ENCODE peak calls at places on chromosome 13, in nine cellular contexts. K is cardiac fibroblast, F is H1, Y is AG04449, Z is epithelial cell of esophagus, W is tibial artery, L is AG04450, T is right atrium auricular region, G is uterus. C is an unnamed sample.

GRCh38 chr13:103236213-103236612 is 170.0 kb upstream of the SLC10A2 start:
- DNase-seq in K (peak), F (no peak), Y (no peak), Z (peak), W (no peak), L (no peak), T (no peak), G (no peak), C (peak)

GRCh38 chr13:100796463-100796862 is 121.9 kb upstream of the TMTC4 start:
- DNase-seq in K (no peak), F (no peak), Y (no peak), Z (no peak), W (no peak), L (no peak), T (no peak), G (no peak), C (no peak)

GRCh38 chr13:88622362-88622973 is 951.3 kb downstream of the SLITRK5 start:
- DNase-seq in K (no peak), F (no peak), Y (no peak), Z (peak), W (no peak), L (no peak), T (no peak), G (no peak), C (no peak)

GRCh38 chr13:39634956-39635355 is 20.5 kb upstream of the COG6 start:
- DNase-seq in K (no peak), F (no peak), Y (no peak), Z (no peak), W (no peak), L (no peak), T (no peak), G (no peak), C (no peak)

GRCh38 chr13:39012608-39013007 is 22.0 kb upstream of the STOML3 start:
- DNase-seq in K (no peak), F (no peak), Y (no peak), Z (no peak), W (no peak), L (no peak), T (no peak), G (no peak), C (no peak)

GRCh38 chr13:66984241-66984640 is 245.9 kb downstream of the PCDH9 start:
- DNase-seq in K (peak), F (no peak), Y (no peak), Z (no peak), W (no peak), L (no peak), T (no peak), G (no peak), C (no peak)

GRCh38 chr13:111046590-111047141 is 68.4 kb upstream of the ARHGEF7 start:
- DNase-seq in K (peak), F (no peak), Y (no peak), Z (no peak), W (no peak), L (peak), T (peak), G (no peak), C (peak)

GRCh38 chr13:102854675-102855074 is 8.8 kb downstream of the ERCC5 start:
- DNase-seq in K (no peak), F (no peak), Y (no peak), Z (no peak), W (no peak), L (no peak), T (no peak), G (no peak), C (no peak)

GRCh38 chr13:110756268-110756667 is 42.8 kb downstream of the ING1 start:
- DNase-seq in K (peak), F (peak), Y (peak), Z (no peak), W (no peak), L (peak), T (no peak), G (no peak), C (peak)

GRCh38 chr13:24251525-24251924 is 57.9 kb upstream of the C1QTNF9 start:
- DNase-seq in K (no peak), F (no peak), Y (no peak), Z (no peak), W (no peak), L (no peak), T (no peak), G (no peak), C (no peak)

GRCh38 chr13:25699600-25699999 is 327.8 kb downstream of the ATP8A2 start:
- DNase-seq in K (no peak), F (no peak), Y (no peak), Z (no peak), W (no peak), L (no peak), T (no peak), G (no peak), C (no peak)

GRCh38 chr13:34926513-34926912 is 15.6 kb upstream of the NBEA start:
- DNase-seq in K (peak), F (no peak), Y (no peak), Z (peak), W (no peak), L (no peak), T (no peak), G (no peak), C (peak)

GRCh38 chr13:46607768-46608553 is 55.0 kb downstream of the LRCH1 start:
- DNase-seq in K (no peak), F (no peak), Y (no peak), Z (no peak), W (no peak), L (no peak), T (no peak), G (no peak), C (no peak)

GRCh38 chr13:109336730-109337129 is 449.7 kb downstream of the IRS2 start:
- DNase-seq in K (peak), F (no peak), Y (peak), Z (peak), W (no peak), L (no peak), T (no peak), G (no peak), C (peak)

GRCh38 chr13:95716231-95716630 is 39.3 kb downstream of the DNAJC3 start:
- DNase-seq in K (no peak), F (no peak), Y (no peak), Z (no peak), W (no peak), L (no peak), T (no peak), G (no peak), C (no peak)

GRCh38 chr13:109180905-109181425 is 551.6 kb downstream of the MYO16 start:
- DNase-seq in K (peak), F (no peak), Y (peak), Z (peak), W (no peak), L (peak), T (no peak), G (no peak), C (peak)

GRCh38 chr13:22498006-22498405 is 682.8 kb upstream of the SGCG start:
- DNase-seq in K (no peak), F (no peak), Y (no peak), Z (no peak), W (no peak), L (no peak), T (no peak), G (no peak), C (no peak)

GRCh38 chr13:101941095-101941777 is 460.6 kb downstream of the FGF14 start:
- DNase-seq in K (peak), F (no peak), Y (no peak), Z (peak), W (no peak), L (no peak), T (no peak), G (no peak), C (peak)

GRCh38 chr13:47146136-47146535 is 249.3 kb upstream of the HTR2A start:
- DNase-seq in K (no peak), F (no peak), Y (peak), Z (peak), W (no peak), L (peak), T (no peak), G (no peak), C (peak)

GRCh38 chr13:84571264-84571663 is 689.0 kb upstream of the SLITRK1 start:
- DNase-seq in K (no peak), F (no peak), Y (no peak), Z (no peak), W (no peak), L (no peak), T (no peak), G (no peak), C (no peak)

GRCh38 chr13:99085139-99085845 is 107.4 kb upstream of the DOCK9 start:
- DNase-seq in K (no peak), F (no peak), Y (no peak), Z (peak), W (no peak), L (no peak), T (no peak), G (no peak), C (no peak)

GRCh38 chr13:73520566-73521290 is 461.9 kb downstream of the KLF5 start:
- DNase-seq in K (no peak), F (no peak), Y (no peak), Z (no peak), W (no peak), L (no peak), T (no peak), G (no peak), C (no peak)

GRCh38 chr13:97945342-97945741 is 8.1 kb upstream of the IPO5 start:
- DNase-seq in K (peak), F (no peak), Y (no peak), Z (no peak), W (no peak), L (no peak), T (no peak), G (no peak), C (peak)

GRCh38 chr13:45362939-45363338 is 22.0 kb upstream of the TPT1 start:
- DNase-seq in K (no peak), F (peak), Y (no peak), Z (no peak), W (no peak), L (no peak), T (no peak), G (no peak), C (no peak)

GRCh38 chr13:99500839-99501134 is 485 bp upstream of the TM9SF2 start:
- DNase-seq in K (no peak), F (no peak), Y (no peak), Z (no peak), W (no peak), L (no peak), T (no peak), G (no peak), C (no peak)

GRCh38 chr13:50267917-50268316 is 252.7 kb downstream of the KCNRG start:
- DNase-seq in K (no peak), F (no peak), Y (no peak), Z (no peak), W (no peak), L (no peak), T (no peak), G (no peak), C (no peak)

GRCh38 chr13:50274181-50274580 is 258.9 kb downstream of the KCNRG start:
- DNase-seq in K (no peak), F (no peak), Y (no peak), Z (no peak), W (no peak), L (no peak), T (no peak), G (no peak), C (no peak)

DNA sequence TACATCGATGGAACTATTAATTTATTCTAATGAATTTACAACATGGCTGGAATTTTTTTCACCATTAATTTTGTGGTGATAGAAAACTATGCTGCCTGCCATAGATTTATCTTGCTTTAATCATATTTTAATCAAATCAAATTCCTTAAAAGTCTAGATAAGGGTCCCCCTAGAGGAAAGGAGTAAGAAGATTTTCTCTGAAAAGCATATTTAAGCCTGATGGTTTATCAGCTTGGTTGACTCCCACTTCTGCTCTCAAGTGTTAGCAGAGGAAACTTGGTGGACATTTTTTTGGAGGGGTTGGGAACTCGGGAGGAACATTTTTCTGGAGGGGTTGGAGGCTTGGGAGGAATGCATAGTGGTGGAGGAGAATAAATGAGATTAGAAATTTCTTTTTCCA is 253.3 kb downstream of the KCNRG start:
- DNase-seq in K (peak), F (no peak), Y (no peak), Z (no peak), W (no peak), L (no peak), T (no peak), G (no peak), C (no peak)
- TF ChIP-seq CTCF in K (peak), F (no peak), Y (no peak), Z (no peak), W (no peak), L (peak), T (no peak), G (no peak), C (no peak)

GRCh38 chr13:113110048-113110851 is 4.7 kb downstream of the F7 start:
- DNase-seq in K (peak), F (no peak), Y (no peak), Z (no peak), W (no peak), L (no peak), T (no peak), G (no peak), C (no peak)

GRCh38 chr13:113109151-113110047 is 3.8 kb downstream of the F7 start:
- DNase-seq in K (no peak), F (no peak), Y (no peak), Z (no peak), W (no peak), L (no peak), T (no peak), G (no peak), C (no peak)

GRCh38 chr13:113112893-113113845 is 7.6 kb downstream of the F7 start:
- DNase-seq in K (no peak), F (no peak), Y (no peak), Z (no peak), W (peak), L (no peak), T (no peak), G (peak), C (no peak)

GRCh38 chr13:113113846-113114271 is 8.3 kb downstream of the F7 start:
- DNase-seq in K (no peak), F (no peak), Y (no peak), Z (no peak), W (peak), L (no peak), T (no peak), G (peak), C (no peak)

DNA sequence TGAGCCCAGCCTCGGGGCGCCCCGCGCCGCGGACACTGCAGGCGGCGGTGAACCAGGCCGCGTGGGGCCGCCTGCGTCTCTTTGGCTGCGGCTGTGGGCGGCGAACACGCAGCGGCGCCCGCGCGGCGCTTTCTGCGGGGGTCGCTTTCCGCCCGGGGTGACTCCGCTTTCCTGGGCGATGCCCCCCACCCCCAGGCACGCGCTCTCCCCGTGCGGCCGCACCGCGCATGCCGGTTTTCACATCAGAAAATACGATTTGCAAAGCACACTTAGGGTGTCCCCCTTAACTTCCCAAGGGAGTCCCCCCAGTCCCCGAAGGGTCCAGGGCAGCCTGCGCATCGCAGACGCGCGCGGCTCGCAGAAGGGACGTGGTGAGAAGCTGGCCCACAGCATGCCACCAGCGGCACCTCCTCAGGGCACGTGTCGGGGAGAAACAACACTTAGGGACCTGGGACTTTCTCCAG is 5.3 kb downstream of the F7 start:
- DNase-seq in K (no peak), F (no peak), Y (no peak), Z (no peak), W (peak), L (no peak), T (no peak), G (no peak), C (no peak)
- H3K4me3 ChIP-seq in K (no peak), F (peak), Y (peak), Z (no peak), W (peak), L (peak), T (peak), G (no peak), C (no peak)

DNA sequence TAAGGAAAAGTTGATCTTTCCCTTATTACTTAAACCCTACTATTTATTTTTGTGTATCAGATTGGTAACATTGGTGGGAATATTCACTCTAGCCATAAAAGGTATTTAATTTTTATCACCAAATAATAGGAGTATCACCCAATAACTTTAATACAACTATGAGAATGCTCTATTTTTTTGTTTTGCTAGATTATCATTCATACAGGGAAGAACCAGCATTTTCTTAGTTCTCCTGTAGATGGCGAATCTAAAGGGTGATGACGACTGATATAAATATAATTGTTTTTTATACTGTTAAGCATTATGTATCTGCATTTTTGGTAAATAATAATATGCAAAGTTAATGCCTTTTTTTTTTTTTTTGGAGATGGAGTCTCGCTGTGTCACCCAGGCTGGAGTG is 7.9 kb upstream of the FRY start:
- DNase-seq in K (no peak), F (no peak), Y (no peak), Z (no peak), W (no peak), L (no peak), T (no peak), G (no peak), C (no peak)
- TF ChIP-seq CTCF in K (peak), F (no peak), Y (peak), Z (peak), W (no peak), L (peak), T (no peak), G (no peak), C (peak)

DNA sequence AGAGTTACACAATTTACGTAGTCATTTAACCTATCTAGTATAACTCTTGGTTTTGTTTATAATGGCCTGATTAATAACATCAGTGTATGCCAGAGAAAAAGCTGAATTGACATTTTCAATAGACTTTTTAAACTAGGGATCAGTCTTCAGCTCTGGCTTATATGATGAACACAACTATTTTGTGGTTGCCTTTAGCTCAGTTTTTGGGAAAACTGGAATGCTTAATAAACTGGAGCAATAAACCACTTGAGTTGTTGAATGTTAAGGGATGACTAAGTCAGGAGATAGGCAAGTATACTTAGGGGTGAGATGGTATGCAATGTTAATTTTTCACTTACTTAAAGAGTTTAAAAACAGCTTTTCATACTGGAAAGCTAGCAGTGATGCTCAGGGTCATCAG is 2.3 kb downstream of the NDFIP2 start:
- DNase-seq in K (peak), F (no peak), Y (peak), Z (peak), W (no peak), L (no peak), T (no peak), G (no peak), C (peak)
- H3K4me3 ChIP-seq in K (no peak), F (no peak), Y (peak), Z (peak), W (no peak), L (no peak), T (no peak), G (no peak), C (no peak)

GRCh38 chr13:36476661-36477060 is 44.4 kb downstream of the CCNA1 start:
- DNase-seq in K (no peak), F (no peak), Y (no peak), Z (no peak), W (no peak), L (no peak), T (no peak), G (no peak), C (no peak)

GRCh38 chr13:36480726-36481485 is 48.6 kb downstream of the CCNA1 start:
- DNase-seq in K (no peak), F (no peak), Y (no peak), Z (no peak), W (no peak), L (no peak), T (no peak), G (no peak), C (no peak)

GRCh38 chr13:36475468-36475867 is 43.2 kb downstream of the CCNA1 start:
- DNase-seq in K (peak), F (peak), Y (no peak), Z (peak), W (no peak), L (no peak), T (no peak), G (no peak), C (no peak)
- TF ChIP-seq CTCF in K (peak), F (peak), Y (no peak), Z (peak), W (no peak), L (no peak), T (no peak), G (no peak), C (peak)

GRCh38 chr13:106530209-106530906 is 5.1 kb downstream of the EFNB2 start:
- DNase-seq in K (no peak), F (no peak), Y (no peak), Z (peak), W (no peak), L (no peak), T (no peak), G (no peak), C (no peak)

GRCh38 chr13:106533940-106534843 is 1.3 kb downstream of the EFNB2 start:
- DNase-seq in K (peak), F (no peak), Y (no peak), Z (peak), W (peak), L (peak), T (no peak), G (peak), C (peak)

GRCh38 chr13:106533101-106533939 is 2.1 kb downstream of the EFNB2 start:
- DNase-seq in K (peak), F (no peak), Y (no peak), Z (peak), W (peak), L (peak), T (peak), G (peak), C (peak)

GRCh38 chr13:106530907-106531520 is 4.4 kb downstream of the EFNB2 start:
- DNase-seq in K (no peak), F (no peak), Y (no peak), Z (no peak), W (no peak), L (no peak), T (no peak), G (no peak), C (peak)

GRCh38 chr13:106532111-106532929 is 3.1 kb downstream of the EFNB2 start:
- DNase-seq in K (peak), F (no peak), Y (no peak), Z (peak), W (no peak), L (no peak), T (no peak), G (no peak), C (peak)
- H3K4me3 ChIP-seq in K (peak), F (peak), Y (peak), Z (peak), W (peak), L (peak), T (peak), G (peak), C (peak)

C was measured in astrocyte of the spinal cord.